ENCODE peak calls at places on chromosomes 3 and 15, in four cellular contexts. I is ovary, U is A549, Q is K562. W is an unnamed sample.

GRCh38 chr3:27311400-27311799 is 57.8 kb downstream of the NEK10 start:
- DNase-seq in U (peak; percentile 86), Q (no peak), I (no peak), W (no peak)

GRCh38 chr3:195195321-195196209 is 75.4 kb downstream of the XXYLT1 start:
- DNase-seq in U (no peak), Q (no peak), I (no peak), W (no peak)

GRCh38 chr15:64009798-64010241 is 36.5 kb downstream of the DAPK2 start:
- DNase-seq in U (no peak), I (no peak), Q (no peak), W (no peak)

GRCh38 chr3:184602406-184603155 is 41.0 kb downstream of the EPHB3 start:
- DNase-seq in U (no peak), Q (no peak), I (peak; percentile 76), W (no peak)

GRCh38 chr3:151814588-151814987 is 672 bp downstream of the AADAC start:
- DNase-seq in Q (no peak), I (no peak), U (no peak), W (no peak)

GRCh38 chr3:52827441-52827840 is 3.0 kb downstream of the ITIH4 start:
- DNase-seq in I (no peak), U (no peak), Q (no peak), W (no peak)

GRCh38 chr3:174125267-174125844 is 727.8 kb downstream of the NLGN1 start:
- DNase-seq in U (no peak), I (no peak), Q (no peak), W (no peak)

GRCh38 chr3:133487920-133488540 is 85.5 kb upstream of the CDV3 start:
- DNase-seq in I (no peak), Q (peak; percentile 48), U (peak; percentile 15), W (no peak)

GRCh38 chr15:77107531-77108355 is 36.8 kb upstream of the TSPAN3 start:
- DNase-seq in Q (peak; percentile 45), I (peak; percentile 65), U (peak; percentile 53), W (peak; percentile 56)

GRCh38 chr3:56323986-56324420 is 144.3 kb downstream of the ERC2 start:
- DNase-seq in U (no peak), Q (no peak), I (no peak), W (no peak)

GRCh38 chr15:57662802-57663201 is 43.7 kb upstream of the POLR2M start:
- DNase-seq in U (no peak), Q (no peak), I (no peak), W (no peak)

GRCh38 chr3:195582947-195583346 is 793 bp downstream of the APOD start:
- DNase-seq in U (peak; percentile 25), Q (no peak), I (no peak), W (no peak)

GRCh38 chr15:93312891-93313486 is 224.0 kb upstream of the RGMA start:
- DNase-seq in I (no peak), U (no peak), Q (no peak), W (no peak)
- TF ChIP-seq EP300 in I (no peak), U (no peak), Q (no peak), W (no peak)

DNA sequence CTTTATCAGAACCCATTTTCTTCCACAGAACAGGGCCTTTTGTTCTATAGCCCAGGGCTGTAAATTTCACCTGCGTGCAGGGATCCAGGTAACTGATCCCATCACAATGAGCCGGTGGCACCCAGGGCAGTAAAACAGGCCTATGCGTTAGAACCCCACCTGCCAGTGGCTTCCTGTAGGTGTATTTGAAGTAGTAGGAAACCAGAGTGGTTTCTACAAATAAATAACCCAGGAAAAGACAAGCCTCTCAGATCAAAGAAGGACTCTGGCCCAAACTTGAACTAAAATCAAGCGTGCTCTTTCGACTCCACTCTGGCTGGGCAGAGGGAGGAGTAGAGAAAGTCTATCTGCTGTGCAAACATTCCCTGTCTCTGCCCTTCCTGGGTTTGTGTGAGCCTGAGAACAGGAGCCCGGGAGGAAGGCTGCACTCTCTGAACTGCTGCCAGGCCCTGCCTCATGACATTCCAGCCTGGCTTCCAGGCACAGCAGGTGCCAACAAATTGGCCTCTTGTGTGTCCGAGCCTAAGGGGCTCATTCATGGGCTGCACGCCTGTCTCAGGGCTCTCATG is 77.7 kb downstream of the CEMIP start:
- DNase-seq in Q (no peak), U (peak; percentile 60), I (peak; percentile 58), W (peak; percentile 70)
- TF ChIP-seq EP300 in Q (no peak), U (peak; percentile 28), I (no peak), W (no peak)

DNA sequence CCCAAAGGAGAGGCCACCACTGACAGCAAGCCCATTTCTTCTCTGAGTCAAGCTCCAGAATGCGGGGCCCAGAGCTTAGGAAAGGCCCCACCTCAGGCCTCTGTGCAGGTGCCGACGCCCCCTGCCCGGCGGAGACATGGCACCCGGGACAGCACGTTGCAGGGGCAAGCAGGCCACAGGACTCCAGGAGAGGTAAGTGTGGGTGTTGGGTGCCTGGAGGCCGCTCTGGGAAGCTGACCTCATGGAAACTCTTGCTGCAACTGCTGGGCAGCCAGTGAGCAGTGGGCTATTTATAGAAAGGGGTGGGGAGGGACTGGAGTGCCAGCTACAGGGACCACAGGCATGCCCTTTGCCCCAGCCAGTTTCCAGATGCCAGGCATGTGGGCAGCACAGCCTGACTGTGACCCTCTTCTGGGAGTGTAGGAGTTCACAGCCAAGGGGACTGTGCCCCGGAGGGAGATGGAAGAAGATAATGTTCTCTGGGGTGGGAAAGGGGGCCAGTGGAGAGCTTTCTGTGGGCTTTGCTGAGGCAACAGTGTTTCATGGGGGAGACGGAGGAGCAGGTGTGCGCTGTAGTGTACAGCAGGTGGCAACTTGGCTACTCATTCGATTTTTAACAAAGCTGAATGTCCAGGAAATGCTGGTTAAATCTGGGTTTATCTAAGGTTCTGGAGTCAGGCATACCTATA is 23.7 kb downstream of the ALPK3 start:
- DNase-seq in Q (no peak), U (peak; percentile 73), I (no peak), W (peak; percentile 92)
- TF ChIP-seq EP300 in Q (no peak), U (no peak), I (peak; percentile 39), W (peak; percentile 95)

DNA sequence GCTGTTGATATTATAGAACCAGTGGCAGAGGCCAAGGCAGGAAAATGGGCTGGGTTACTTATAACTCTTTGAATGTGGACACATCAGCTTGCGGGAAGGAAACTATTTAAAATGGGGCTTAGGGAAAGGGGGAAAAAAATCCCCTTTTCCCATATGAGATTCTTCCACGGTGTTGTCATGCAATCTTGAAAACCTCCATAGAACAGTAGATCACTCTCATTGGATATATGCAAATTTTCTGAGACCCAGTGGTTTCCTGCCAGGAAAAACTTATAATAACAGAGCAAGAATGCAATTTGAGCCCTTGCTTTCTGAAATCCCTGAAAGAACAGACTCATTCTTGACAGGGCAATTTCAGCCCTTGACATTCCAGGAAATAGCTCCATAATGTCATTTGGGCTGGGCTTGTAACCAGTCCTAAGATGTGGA is 31.1 kb downstream of the TMEM212 start:
- DNase-seq in U (peak; percentile 64), Q (no peak), I (no peak), W (no peak)
- TF ChIP-seq EP300 in U (no peak), Q (no peak), I (no peak), W (no peak)

DNA sequence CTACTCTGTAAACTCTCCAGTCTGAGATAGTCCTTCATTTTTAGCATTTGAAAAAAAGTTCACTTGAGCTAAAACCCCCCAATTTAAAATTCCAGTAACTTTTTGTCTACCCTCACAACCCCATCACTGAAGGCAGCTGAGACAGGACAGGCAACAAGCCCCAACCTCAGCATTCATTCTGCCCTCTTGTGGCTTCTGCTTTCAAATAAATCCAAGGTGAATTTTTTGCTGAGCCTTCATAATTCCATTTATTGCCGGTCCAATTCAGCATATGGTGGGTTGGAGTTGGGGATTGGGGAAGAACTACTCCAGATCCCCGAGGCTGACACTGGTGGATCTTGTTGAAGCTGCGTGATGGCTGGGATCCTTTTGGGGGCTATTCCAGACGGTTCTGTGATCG is 88.4 kb upstream of the THRB start:
- DNase-seq in Q (no peak), I (no peak), U (peak; percentile 13), W (no peak)
- TF ChIP-seq EP300 in Q (no peak), I (no peak), U (no peak), W (no peak)

GRCh38 chr3:182342252-182342651 is 451.1 kb upstream of the ATP11B start:
- DNase-seq in Q (no peak), I (no peak), U (no peak), W (no peak)
- TF ChIP-seq EP300 in Q (no peak), I (no peak), U (no peak), W (no peak)

GRCh38 chr15:85412956-85413854 is 32.8 kb downstream of the AKAP13 start:
- DNase-seq in Q (no peak), I (no peak), U (peak; percentile 93), W (peak; percentile 65)
- TF ChIP-seq EP300 in Q (no peak), I (no peak), U (peak; percentile 63), W (no peak)

W was measured in stomach.